ENCODE peak calls at places on chromosomes 16 and 17, in five cellular contexts. O is activated CD8-positive, alpha-beta T cell treated with anti-CD3 and anti-CD28 coated beads for 36 hours; U is H54; X is MCF 10A; R is hypothalamus. E is an unnamed sample.

GRCh38 chr17:76266244-76266938 is 1.2 kb downstream of the UBALD2 start:
- DNase-seq in O (peak; percentile 52), U (no peak), X (no peak), R (no peak), E (no peak)

GRCh38 chr17:2925011-2925410 is 128.8 kb downstream of the RAP1GAP2 start:
- DNase-seq in O (no peak), U (no peak), X (no peak), R (no peak), E (no peak)

GRCh38 chr17:4297351-4297750 is 33.6 kb upstream of the ANKFY1 start:
- DNase-seq in O (no peak), U (no peak), X (no peak), R (no peak), E (no peak)

GRCh38 chr17:18950944-18951905 is 740 bp upstream of the SLC5A10 start:
- DNase-seq in O (no peak), U (no peak), X (no peak), R (no peak), E (no peak)

GRCh38 chr16:67641779-67642708 is 2.9 kb upstream of the CARMIL2 start:
- DNase-seq in O (no peak), U (peak; percentile 35), X (peak; percentile 49), R (peak; percentile 47), E (no peak)

GRCh38 chr17:17111401-17112393 is 69.4 kb downstream of the MPRIP start:
- DNase-seq in O (no peak), U (no peak), X (no peak), R (no peak), E (no peak)

GRCh38 chr17:27879987-27880608 is 13.1 kb downstream of the LYRM9 start:
- DNase-seq in O (peak; percentile 83), U (peak; percentile 51), X (peak; percentile 77), R (peak; percentile 22), E (peak; percentile 87)

GRCh38 chr17:41377546-41377945 is 4.6 kb downstream of the KRT34 start:
- DNase-seq in O (no peak), U (no peak), X (no peak), R (no peak), E (no peak)

GRCh38 chr17:77329741-77330531 is 189.2 kb downstream of the SEC14L1 start:
- DNase-seq in O (no peak), U (no peak), X (no peak), R (no peak), E (no peak)

GRCh38 chr17:15444805-15445204 is 22.6 kb downstream of the CDRT4 start:
- DNase-seq in O (peak; percentile 21), U (no peak), X (no peak), R (no peak), E (no peak)

GRCh38 chr17:9185688-9186289 is 164.5 kb downstream of the NTN1 start:
- DNase-seq in O (no peak), U (no peak), X (no peak), R (no peak), E (no peak)

GRCh38 chr17:55089955-55090573 is 121.5 kb downstream of the STXBP4 start:
- DNase-seq in O (peak; percentile 68), U (peak; percentile 2), X (peak; percentile 47), R (no peak), E (no peak)

GRCh38 chr16:82160226-82160625 is 9.8 kb downstream of the MPHOSPH6 start:
- DNase-seq in O (no peak), U (no peak), X (no peak), R (no peak), E (no peak)

GRCh38 chr17:40035162-40035559 is 19.0 kb downstream of the MED24 start:
- DNase-seq in O (no peak), U (no peak), X (no peak), R (no peak), E (peak; percentile 43)

GRCh38 chr16:79008869-79009179 is 591.7 kb downstream of the MAF start:
- DNase-seq in O (no peak), U (no peak), X (peak; percentile 58), R (no peak), E (no peak)

GRCh38 chr16:56041556-56042140 is 149.6 kb upstream of the GNAO1 start:
- DNase-seq in O (peak; percentile 42), U (peak; percentile 9), X (peak; percentile 57), R (no peak), E (peak; percentile 67)

GRCh38 chr17:31389673-31390381 is 1.6 kb upstream of the RAB11FIP4 start:
- DNase-seq in O (no peak), U (no peak), X (no peak), R (no peak), E (peak; percentile 51)

GRCh38 chr16:12613131-12613991 is 190.3 kb downstream of the CPPED1 start:
- DNase-seq in O (peak; percentile 78), U (peak; percentile 20), X (peak; percentile 73), R (no peak), E (no peak)

GRCh38 chr16:84461504-84462295 is 42.8 kb downstream of the MEAK7 start:
- DNase-seq in O (no peak), U (no peak), X (no peak), R (no peak), E (no peak)

GRCh38 chr17:63946440-63947363 is 14.6 kb upstream of the CD79B start:
- DNase-seq in O (peak; percentile 74), U (peak; percentile 92), X (peak; percentile 35), R (no peak), E (no peak)

GRCh38 chr17:77371117-77371887 is 230.5 kb downstream of the SEC14L1 start:
- DNase-seq in O (no peak), U (no peak), X (no peak), R (no peak), E (no peak)

GRCh38 chr16:82660078-82660645 is 33.4 kb downstream of the CDH13 start:
- DNase-seq in O (peak; percentile 57), U (no peak), X (no peak), R (no peak), E (no peak)

GRCh38 chr17:75262112-75262606 is 480 bp downstream of the MRPS7 start:
- DNase-seq in O (no peak), U (no peak), X (no peak), R (no peak), E (no peak)

GRCh38 chr17:82980632-82981031 is 98.8 kb upstream of the METRNL start:
- DNase-seq in O (no peak), U (no peak), X (no peak), R (no peak), E (no peak)

GRCh38 chr17:2266865-2267228 is 36.7 kb downstream of the SMG6 start:
- DNase-seq in O (peak; percentile 28), U (no peak), X (no peak), R (no peak), E (no peak)

GRCh38 chr17:72920513-72920912 is 172.0 kb downstream of the SLC39A11 start:
- DNase-seq in O (no peak), U (no peak), X (no peak), R (no peak), E (no peak)